ENCODE peak calls at places on chromosomes 1 and 21, in six cellular contexts. F is fibroblast of mammary gland, C is psoas muscle, O is heart right ventricle, R is foreskin fibroblast, H is tibial artery. B is an unnamed sample.

GRCh38 chr1:174114788-174115448 is 44.4 kb upstream of the RABGAP1L start:
- DNase-seq in F (peak; percentile 74), C (no peak), O (no peak), R (peak; percentile 29), H (no peak), B (peak; percentile 58)

GRCh38 chr1:211648336-211648735 is 27.1 kb downstream of the NEK2 start:
- DNase-seq in F (peak; percentile 49), C (no peak), O (no peak), R (no peak), H (no peak), B (peak; percentile 72)

GRCh38 chr1:72369358-72369757 is 87.0 kb upstream of the NEGR1 start:
- DNase-seq in F (no peak), C (no peak), O (no peak), R (no peak), H (no peak), B (no peak)

GRCh38 chr1:119713538-119714456 is 2.1 kb downstream of the PHGDH start:
- DNase-seq in F (peak; percentile 26), C (no peak), O (no peak), R (no peak), H (no peak), B (peak; percentile 40)

GRCh38 chr1:234281826-234282489 is 91.3 kb upstream of the COA6 start:
- DNase-seq in F (no peak), C (no peak), O (no peak), R (no peak), H (no peak), B (no peak)

GRCh38 chr1:223308141-223308540 is 55.8 kb downstream of the SUSD4 start:
- DNase-seq in F (no peak), C (no peak), O (no peak), R (no peak), H (no peak), B (no peak)

GRCh38 chr1:3827813-3828307 is 29.2 kb downstream of the CEP104 start:
- DNase-seq in F (peak; percentile 13), C (no peak), O (no peak), R (no peak), H (peak; percentile 48), B (no peak)

GRCh38 chr1:97740891-97741290 is 179.9 kb downstream of the DPYD start:
- DNase-seq in F (no peak), C (no peak), O (no peak), R (no peak), H (no peak), B (no peak)

GRCh38 chr1:205588691-205589445 is 42.9 kb downstream of the ELK4 start:
- DNase-seq in F (peak; percentile 60), C (no peak), O (no peak), R (peak; percentile 23), H (peak; percentile 56), B (peak; percentile 71)

GRCh38 chr1:107877092-107877491 is 87.9 kb downstream of the VAV3 start:
- DNase-seq in F (peak; percentile 92), C (no peak), O (no peak), R (peak; percentile 46), H (no peak), B (peak; percentile 67)

GRCh38 chr1:68188644-68189340 is 43.5 kb downstream of the WLS start:
- DNase-seq in F (no peak), C (no peak), O (no peak), R (no peak), H (no peak), B (no peak)

GRCh38 chr1:227192163-227192562 is 126.1 kb downstream of the CDC42BPA start:
- DNase-seq in F (peak; percentile 98), C (peak; percentile 56), O (peak; percentile 15), R (peak; percentile 95), H (no peak), B (peak; percentile 87)

DNA sequence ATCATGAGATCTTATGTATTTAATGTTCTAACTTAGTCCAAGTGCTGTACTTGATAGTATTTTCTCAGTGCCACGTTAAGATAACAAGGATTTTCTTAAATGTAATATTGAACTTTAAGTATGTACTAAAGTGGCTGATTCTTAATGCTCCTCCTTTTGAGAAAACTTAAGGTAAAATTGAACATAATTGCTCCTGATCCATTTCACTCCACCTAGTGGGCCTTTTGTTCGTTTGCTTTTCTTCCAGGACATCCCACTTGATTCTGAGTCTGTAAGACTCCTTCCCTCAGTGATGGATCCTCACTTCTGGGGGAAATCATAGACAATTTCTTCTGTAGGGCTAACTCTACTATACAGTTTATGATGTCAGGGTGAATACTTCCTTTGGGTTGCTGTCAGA is 173.1 kb downstream of the LMO4 start:
- DNase-seq in F (peak; percentile 30), C (no peak), O (no peak), R (no peak), H (no peak), B (peak; percentile 31)
- TF ChIP-seq CTCF in F (peak; percentile 37), C (no peak), O (no peak), R (peak; percentile 23), H (no peak), B (peak; percentile 35)

DNA sequence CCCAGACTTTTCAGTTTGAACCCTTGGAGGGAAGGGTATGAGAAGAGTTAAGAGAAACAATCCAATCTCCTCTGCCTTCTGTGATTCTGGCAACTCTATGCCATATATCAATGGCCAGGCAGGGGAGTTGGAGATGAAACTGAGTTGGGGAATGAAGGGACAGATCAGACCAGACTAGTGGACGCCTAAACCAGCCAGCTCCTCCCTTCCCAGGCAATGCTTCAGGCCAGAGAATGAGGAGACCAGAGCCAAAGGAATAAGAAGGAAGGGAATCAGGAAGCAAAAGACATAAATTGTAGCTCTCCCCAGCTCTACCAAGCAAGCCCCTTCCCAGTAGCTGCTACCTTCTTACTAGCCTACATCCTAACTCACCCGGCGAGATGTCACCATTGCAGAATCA is 22.7 kb downstream of the PLEKHA6 start:
- DNase-seq in F (no peak), C (no peak), O (no peak), R (no peak), H (no peak), B (no peak)
- H3K4me3 ChIP-seq in F (peak overlapping the region; percentile 15), C (no peak overlapping the region), O (no peak overlapping the region), R (no peak overlapping the region), H (no peak overlapping the region), B (no peak overlapping the region)

GRCh38 chr1:81559662-81560350 is 240.9 kb upstream of the ADGRL2 start:
- DNase-seq in F (peak; percentile 30), C (no peak), O (no peak), R (no peak), H (no peak), B (peak; percentile 24)
- TF ChIP-seq CTCF in F (peak; percentile 34), C (no peak), O (no peak), R (no peak), H (no peak), B (peak; percentile 36)

DNA sequence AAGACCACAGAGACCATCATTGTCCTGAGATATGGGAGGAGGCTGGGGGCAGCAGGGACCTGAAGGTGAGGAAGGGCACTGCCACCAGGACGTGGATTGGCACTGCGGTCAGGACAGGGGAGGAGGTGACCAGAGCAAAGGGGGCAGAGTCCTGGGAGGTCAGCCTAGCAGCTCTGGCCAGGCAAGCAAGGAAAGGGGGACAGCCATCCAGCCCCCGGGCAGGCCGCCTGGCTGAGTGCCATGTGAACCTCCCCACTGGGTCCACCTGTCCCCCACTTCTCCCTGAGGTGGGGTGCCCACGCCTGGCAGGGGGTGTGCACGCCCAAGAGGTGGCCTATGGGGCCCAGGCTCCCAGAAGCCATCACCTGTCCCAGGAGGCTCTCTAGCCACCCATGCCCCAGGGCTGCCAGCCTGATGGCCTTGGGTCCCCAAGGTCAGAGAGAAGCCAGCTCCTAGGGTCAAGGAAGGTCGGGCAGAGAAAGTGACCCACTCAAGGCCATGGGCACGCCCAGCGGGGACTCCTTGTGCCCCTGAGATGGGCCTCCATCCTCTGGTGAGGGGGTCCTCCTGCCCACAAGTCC is 17.6 kb upstream of the PTTG1IP start:
- DNase-seq in F (no peak), C (peak; percentile 9), O (no peak), R (no peak), H (no peak), B (no peak)
- H3K4me3 ChIP-seq in F (no peak overlapping the region), C (no peak overlapping the region), O (no peak overlapping the region), R (no peak overlapping the region), H (no peak overlapping the region), B (no peak overlapping the region)

GRCh38 chr1:170789063-170789462 is 125.1 kb downstream of the PRRX1 start:
- DNase-seq in F (no peak), C (no peak), O (no peak), R (no peak), H (no peak), B (no peak)

GRCh38 chr1:170790651-170791071 is 126.7 kb downstream of the PRRX1 start:
- DNase-seq in F (peak; percentile 65), C (no peak), O (no peak), R (peak; percentile 67), H (no peak), B (peak; percentile 16)

GRCh38 chr1:170791941-170792340 is 128.0 kb downstream of the PRRX1 start:
- DNase-seq in F (peak; percentile 30), C (no peak), O (no peak), R (peak; percentile 23), H (no peak), B (no peak)

GRCh38 chr1:170790175-170790574 is 126.2 kb downstream of the PRRX1 start:
- DNase-seq in F (no peak), C (no peak), O (no peak), R (no peak), H (no peak), B (no peak)
- TF ChIP-seq CTCF in F (peak; percentile 19), C (no peak), O (no peak), R (no peak), H (peak; percentile 20), B (no peak)

GRCh38 chr1:70071597-70071996 is 133.8 kb downstream of the LRRC40 start:
- DNase-seq in F (peak; percentile 84), C (no peak), O (no peak), R (peak; percentile 62), H (no peak), B (peak; percentile 75)
- H3K4me3 ChIP-seq in F (no peak overlapping the region), C (no peak overlapping the region), O (no peak overlapping the region), R (no peak overlapping the region), H (no peak overlapping the region), B (no peak overlapping the region)

B was measured in fibroblast of pulmonary artery.